ENCODE peak calls at places on chromosomes 13 and 19, in seven cellular contexts. K, E, D, X, S, R and P are unnamed samples.
A peak's percentile ranks its signal among the peaks of the same experiment; 100 is the strongest.

GRCh38 chr19:2064395-2064787 is 13.3 kb upstream of the MKNK2 start:
- DNase-seq in R (no peak), X (no peak), D (no peak), K (no peak), S (no peak), E (no peak), P (no peak)

GRCh38 chr19:35755550-35756371 is 1.1 kb downstream of the HSPB6 start:
- DNase-seq in D (no peak), K (peak; percentile 35), E (no peak), R (no peak), S (no peak), X (no peak), P (no peak)

GRCh38 chr13:103852036-103852435 is 785.8 kb upstream of the SLC10A2 start:
- DNase-seq in X (no peak), E (no peak), S (no peak), D (no peak), K (no peak), R (no peak), P (no peak)

GRCh38 chr13:63840551-63841421 is 2425.1 kb upstream of the PCDH20 start:
- DNase-seq in K (no peak), D (no peak), E (no peak), R (no peak), S (no peak), X (no peak), P (no peak)

GRCh38 chr13:69363360-69363759 is 744.3 kb upstream of the ATXN8OS start:
- DNase-seq in K (no peak), X (no peak), D (no peak), R (no peak), E (no peak), S (no peak), P (no peak)

GRCh38 chr19:56839665-56840451 is 668 bp downstream of the PEG3 start:
- DNase-seq in S (peak; percentile 55), K (peak; percentile 92), X (peak; percentile 10), R (no peak), D (no peak), E (peak; percentile 26), P (peak; percentile 41)

GRCh38 chr19:5698635-5699422 is 8.7 kb downstream of the RPL36 start:
- DNase-seq in R (no peak), S (no peak), X (no peak), E (no peak), D (no peak), K (no peak), P (no peak)

GRCh38 chr19:39402417-39403297 is 4.0 kb upstream of the ZFP36 start:
- DNase-seq in S (peak; percentile 81), D (peak; percentile 81), K (peak; percentile 95), E (peak; percentile 95), X (no peak), R (peak; percentile 90), P (peak; percentile 74)

GRCh38 chr13:50156140-50156539 is 140.9 kb downstream of the KCNRG start:
- DNase-seq in X (no peak), R (no peak), S (no peak), K (no peak), D (peak; percentile 38), E (peak; percentile 48), P (peak; percentile 66)

GRCh38 chr19:6532244-6532999 is 1.6 kb downstream of the TNFSF9 start:
- DNase-seq in D (no peak), X (no peak), K (no peak), S (no peak), R (no peak), E (no peak), P (no peak)

GRCh38 chr19:51271015-51271600 is 20.2 kb downstream of the SIGLECL1 start:
- DNase-seq in K (no peak), D (no peak), S (no peak), X (no peak), E (no peak), R (no peak), P (no peak)

GRCh38 chr19:11373166-11373884 is 1.1 kb upstream of the SWSAP1 start:
- DNase-seq in D (no peak), E (no peak), S (no peak), X (no peak), K (peak; percentile 70), R (no peak), P (peak; percentile 47)

GRCh38 chr19:54684537-54684936 is 21.8 kb downstream of the LILRB4 start:
- DNase-seq in X (no peak), E (peak; percentile 8), K (no peak), R (peak; percentile 65), D (no peak), S (no peak), P (peak; percentile 7)

GRCh38 chr19:18840288-18841260 is 8.8 kb downstream of the UPF1 start:
- DNase-seq in K (no peak), R (no peak), E (no peak), S (no peak), D (no peak), X (no peak), P (no peak)

GRCh38 chr13:48730971-48731658 is 77.4 kb downstream of the CYSLTR2 start:
- DNase-seq in S (no peak), K (no peak), E (peak; percentile 12), X (peak; percentile 68), R (no peak), D (no peak), P (peak; percentile 88)

GRCh38 chr19:1446713-1447564 is 3.0 kb upstream of the APC2 start:
- DNase-seq in E (peak; percentile 51), D (no peak), K (no peak), X (no peak), S (no peak), R (no peak), P (no peak)

GRCh38 chr13:100563779-100564178 is 24.8 kb downstream of the GGACT start:
- DNase-seq in R (no peak), D (no peak), S (no peak), X (no peak), K (no peak), E (no peak), P (no peak)

GRCh38 chr19:7756258-7756657 is 6.8 kb upstream of the CLEC4M start:
- DNase-seq in X (no peak), E (no peak), R (no peak), K (no peak), D (no peak), S (no peak), P (no peak)

GRCh38 chr19:11642902-11643301 is 45.6 kb downstream of the ZNF627 start:
- DNase-seq in K (no peak), X (no peak), D (no peak), S (no peak), R (no peak), E (no peak), P (no peak)

GRCh38 chr13:99528547-99528946 is 27.3 kb downstream of the TM9SF2 start:
- DNase-seq in E (no peak), X (no peak), S (no peak), R (peak; percentile 46), D (no peak), K (no peak), P (no peak)

GRCh38 chr13:112954488-112955270 is 14.3 kb upstream of the MCF2L start:
- DNase-seq in E (no peak), X (no peak), S (no peak), K (peak; percentile 9), R (no peak), D (no peak), P (no peak)

GRCh38 chr19:35757231-35757748 is 461 bp upstream of the HSPB6 start:
- DNase-seq in E (peak; percentile 95), S (no peak), X (peak; percentile 28), R (peak; percentile 61), K (peak; percentile 45), D (peak; percentile 85), P (no peak)

GRCh38 chr13:19083340-19083739 is 98.3 kb downstream of the TUBA3C start:
- DNase-seq in S (no peak), K (no peak), X (no peak), E (no peak), R (no peak), D (no peak), P (no peak)

GRCh38 chr13:41533676-41534075 is 76.3 kb downstream of the RGCC start:
- DNase-seq in R (no peak), K (no peak), S (no peak), E (no peak), X (no peak), D (no peak), P (no peak)

GRCh38 chr13:99190147-99190985 is 10.3 kb upstream of the UBAC2 start:
- DNase-seq in R (no peak), E (no peak), D (no peak), K (no peak), S (no peak), X (no peak), P (no peak)

GRCh38 chr13:27953671-27954405 is 15.3 kb downstream of the CDX2 start:
- DNase-seq in K (peak; percentile 70), D (peak; percentile 10), X (peak; percentile 33), S (no peak), E (peak; percentile 86), R (peak; percentile 96), P (peak; percentile 20)
- H3K27me3 ChIP-seq in K (peaks cover 43% of the 10 kb centered on the region), D (peaks cover 51% of the 10 kb centered on the region), X (peaks cover 79% of the 10 kb centered on the region), S (peaks cover 38% of the 10 kb centered on the region), E (peaks cover 58% of the 10 kb centered on the region), R (no peaks in the 10 kb centered on the region), P (peaks cover 24% of the 10 kb centered on the region)

GRCh38 chr19:17455711-17456123 is 5.0 kb downstream of the NXNL1 start:
- DNase-seq in E (peak; percentile 16), D (no peak), S (no peak), X (no peak), K (no peak), R (no peak), P (no peak)

GRCh38 chr19:17458970-17459369 is 1.8 kb downstream of the NXNL1 start:
- DNase-seq in K (no peak), E (no peak), D (no peak), X (no peak), R (no peak), S (no peak), P (peak; percentile 49)

GRCh38 chr19:17455308-17455707 is 5.4 kb downstream of the NXNL1 start:
- DNase-seq in S (no peak), E (no peak), R (no peak), D (no peak), X (no peak), K (no peak), P (no peak)

GRCh38 chr19:17456127-17456526 is 4.6 kb downstream of the NXNL1 start:
- DNase-seq in S (no peak), R (no peak), E (no peak), D (no peak), K (no peak), X (no peak), P (no peak)

GRCh38 chr19:17457621-17458020 is 3.1 kb downstream of the NXNL1 start:
- DNase-seq in X (no peak), E (no peak), K (no peak), D (no peak), S (no peak), R (no peak), P (no peak)
- H3K27me3 ChIP-seq in X (peaks cover 32% of the 10 kb centered on the region), E (peaks cover 11% of the 10 kb centered on the region), K (peaks cover 31% of the 10 kb centered on the region), D (peaks cover 38% of the 10 kb centered on the region), S (peaks cover 17% of the 10 kb centered on the region), R (no peaks in the 10 kb centered on the region), P (peaks cover 12% of the 10 kb centered on the region)

DNA sequence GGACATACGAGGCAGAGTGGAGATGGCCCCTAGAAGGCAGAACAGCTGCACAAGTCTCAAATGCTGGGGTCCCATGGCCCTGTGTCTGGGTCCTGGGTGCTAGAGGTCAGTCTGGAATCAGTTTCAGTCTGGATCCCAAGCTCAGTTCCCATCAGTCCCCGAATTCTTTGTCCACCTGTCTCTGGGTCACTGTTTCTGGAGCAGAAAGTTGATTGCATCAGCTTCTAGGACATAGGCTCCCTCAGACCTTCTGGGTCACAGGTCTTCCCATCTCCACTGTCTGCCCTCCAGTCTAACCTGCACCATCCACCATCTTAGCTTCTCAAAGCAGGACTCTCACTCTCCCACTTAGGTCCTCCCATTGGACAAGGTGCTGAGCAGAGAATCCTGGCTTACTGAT is 5.3 kb downstream of the LYPD4 start:
- DNase-seq in E (no peak), S (no peak), K (no peak), D (no peak), X (no peak), R (no peak), P (no peak)
- H3K27me3 ChIP-seq in E (peaks cover 63% of the 10 kb centered on the region), S (no peaks in the 10 kb centered on the region), K (no peaks in the 10 kb centered on the region), D (peaks cover 19% of the 10 kb centered on the region), X (peaks cover 19% of the 10 kb centered on the region), R (peaks cover 2% of the 10 kb centered on the region), P (peaks cover 10% of the 10 kb centered on the region)

GRCh38 chr13:28486144-28486543 is 8.8 kb downstream of the FLT1 start:
- DNase-seq in X (no peak), E (no peak), S (no peak), R (no peak), D (no peak), K (no peak), P (no peak)
- H3K27me3 ChIP-seq in X (peaks cover 54% of the 10 kb centered on the region), E (peaks cover 41% of the 10 kb centered on the region), S (no peaks in the 10 kb centered on the region), R (peaks cover 1% of the 10 kb centered on the region), D (peaks cover 12% of the 10 kb centered on the region), K (no peaks in the 10 kb centered on the region), P (peaks cover 8% of the 10 kb centered on the region)